ENCODE peak calls at places on chromosomes 12 and 14, in five cellular contexts. S is Ammon's horn, C is SK-N-MC, D is germinal center, Y is thyroid gland. A is an unnamed sample.
A peak's percentile ranks its signal among the peaks of the same experiment; 100 is the strongest.

GRCh38 chr14:90849787-90850444 is 33.7 kb upstream of the TTC7B start:
- DNase-seq in S (no peak), C (no peak), D (no peak), Y (no peak), A (no peak)

GRCh38 chr12:65568517-65568916 is 255.8 kb upstream of the HMGA2 start:
- DNase-seq in S (no peak), C (no peak), D (no peak), Y (no peak), A (no peak)

GRCh38 chr14:105193916-105194782 is 13.0 kb upstream of the NUDT14 start:
- DNase-seq in S (no peak), C (no peak), D (no peak), Y (peak; percentile 41), A (peak; percentile 55)

GRCh38 chr14:104267895-104268294 is 129.5 kb downstream of the KIF26A start:
- DNase-seq in S (no peak), C (no peak), D (no peak), Y (no peak), A (no peak)

GRCh38 chr14:72657214-72657921 is 236.5 kb downstream of the DPF3 start:
- DNase-seq in S (no peak), C (no peak), D (no peak), Y (no peak), A (no peak)

GRCh38 chr12:105676694-105677093 is 346.2 kb downstream of the C12orf75 start:
- DNase-seq in S (no peak), C (no peak), D (no peak), Y (peak; percentile 3), A (no peak)

GRCh38 chr12:5556946-5557673 is 125.2 kb downstream of the NTF3 start:
- DNase-seq in S (no peak), C (no peak), D (no peak), Y (no peak), A (no peak)

GRCh38 chr12:51413149-51413548 is 11.5 kb upstream of the SLC4A8 start:
- DNase-seq in S (no peak), C (no peak), D (no peak), Y (no peak), A (no peak)

GRCh38 chr14:101354726-101355125 is 206.6 kb upstream of the DIO3 start:
- DNase-seq in S (no peak), C (no peak), D (no peak), Y (no peak), A (no peak)

GRCh38 chr12:132021031-132021871 is 71.5 kb downstream of the EP400 start:
- DNase-seq in S (no peak), C (no peak), D (no peak), Y (no peak), A (no peak)

GRCh38 chr12:87849074-87849473 is 180.1 kb downstream of the C12orf50 start:
- DNase-seq in S (no peak), C (no peak), D (no peak), Y (no peak), A (no peak)

GRCh38 chr14:35992816-35993511 is 166.8 kb downstream of the BRMS1L start:
- DNase-seq in S (peak; percentile 59), C (no peak), D (no peak), Y (peak; percentile 90), A (peak; percentile 80)

GRCh38 chr12:79927772-79928474 is 7.0 kb downstream of the PPP1R12A start:
- DNase-seq in S (no peak), C (no peak), D (no peak), Y (no peak), A (peak; percentile 48)

GRCh38 chr14:53064461-53064860 is 88.7 kb downstream of the DDHD1 start:
- DNase-seq in S (no peak), C (no peak), D (no peak), Y (no peak), A (no peak)

GRCh38 chr12:13196302-13196921 is at the start of gene EMP1:
- DNase-seq in S (peak; percentile 88), C (no peak), D (no peak), Y (peak; percentile 98), A (no peak)

GRCh38 chr12:69816082-69816481 is 8.9 kb upstream of the MYRFL start:
- DNase-seq in S (no peak), C (no peak), D (no peak), Y (no peak), A (no peak)

GRCh38 chr14:70660967-70661871 is 19.5 kb downstream of the TTC9 start:
- DNase-seq in S (no peak), C (no peak), D (peak; percentile 50), Y (peak; percentile 77), A (no peak)

GRCh38 chr14:52840916-52841315 is 49.5 kb upstream of the GNPNAT1 start:
- DNase-seq in S (peak; percentile 47), C (no peak), D (no peak), Y (peak; percentile 14), A (no peak)

GRCh38 chr12:89324437-89324836 is 27.9 kb downstream of the DUSP6 start:
- DNase-seq in S (no peak), C (no peak), D (no peak), Y (no peak), A (no peak)

GRCh38 chr12:69096669-69097364 is 142.6 kb upstream of the CPSF6 start:
- DNase-seq in S (no peak), C (no peak), D (no peak), Y (no peak), A (no peak)

GRCh38 chr12:40749863-40750262 is 57.6 kb downstream of the CNTN1 start:
- DNase-seq in S (no peak), C (no peak), D (no peak), Y (no peak), A (no peak)

GRCh38 chr14:24088095-24088494 is 6.0 kb upstream of the PCK2 start:
- DNase-seq in S (no peak), C (no peak), D (no peak), Y (no peak), A (no peak)

GRCh38 chr14:76768201-76768656 is 7.0 kb downstream of the VASH1 start:
- DNase-seq in S (peak; percentile 88), C (no peak), D (peak; percentile 47), Y (peak; percentile 9), A (no peak)

GRCh38 chr12:101642115-101643067 is 47.6 kb downstream of the MYBPC1 start:
- DNase-seq in S (no peak), C (no peak), D (no peak), Y (peak; percentile 58), A (no peak)

GRCh38 chr12:132030367-132031038 is 80.8 kb downstream of the EP400 start:
- DNase-seq in S (peak; percentile 92), C (no peak), D (no peak), Y (no peak), A (no peak)

GRCh38 chr12:79115743-79116142 is 251.2 kb downstream of the SYT1 start:
- DNase-seq in S (no peak), C (no peak), D (no peak), Y (no peak), A (no peak)